ENCODE peak calls at places on chromosome 4, in six cellular contexts. Q is colonic mucosa, M is neuronal stem cell, U is SK-N-SH, G is Caco-2, L is left ventricle myocardium inferior. X is an unnamed sample.

GRCh38 chr4:144868309-144868708 is 222.4 kb downstream of the HHIP start:
- DNase-seq in Q (no peak), M (no peak), U (no peak), G (no peak), L (no peak), X (no peak)

GRCh38 chr4:59238212-59238611 is 1961.9 kb upstream of the ADGRL3 start:
- DNase-seq in Q (no peak), M (no peak), U (no peak), G (no peak), L (no peak), X (no peak)

GRCh38 chr4:154366956-154367355 is 124.6 kb downstream of the DCHS2 start:
- DNase-seq in Q (no peak), M (no peak), U (no peak), G (no peak), L (no peak), X (no peak)

GRCh38 chr4:44194365-44194764 is 254.2 kb downstream of the KCTD8 start:
- DNase-seq in Q (no peak), M (no peak), U (no peak), G (no peak), L (no peak), X (no peak)

GRCh38 chr4:32133734-32134133 is 1413.6 kb downstream of the PCDH7 start:
- DNase-seq in Q (no peak), M (peak; percentile 24), U (no peak), G (no peak), L (no peak), X (no peak)

GRCh38 chr4:108849611-108850406 is 87.0 kb upstream of the ETNPPL start:
- DNase-seq in Q (no peak), M (no peak), U (no peak), G (no peak), L (no peak), X (no peak)

GRCh38 chr4:5638976-5639375 is 69.4 kb downstream of the EVC2 start:
- DNase-seq in Q (no peak), M (no peak), U (no peak), G (no peak), L (no peak), X (no peak)

GRCh38 chr4:98928505-98929340 is at the start of gene EIF4E:
- DNase-seq in Q (peak; percentile 97), M (peak; percentile 93), U (peak; percentile 92), G (peak; percentile 99), L (peak; percentile 97), X (peak; percentile 94)

GRCh38 chr4:104532677-104533076 is 38.0 kb upstream of the CXXC4 start:
- DNase-seq in Q (no peak), M (no peak), U (no peak), G (no peak), L (no peak), X (no peak)

GRCh38 chr4:114807759-114808404 is 209.3 kb downstream of the UGT8 start:
- DNase-seq in Q (peak; percentile 21), M (peak; percentile 44), U (peak; percentile 38), G (peak; percentile 51), L (no peak), X (peak; percentile 57)

GRCh38 chr4:10762541-10762940 is 78.0 kb upstream of the CLNK start:
- DNase-seq in Q (no peak), M (peak; percentile 18), U (no peak), G (no peak), L (no peak), X (no peak)

GRCh38 chr4:6516762-6517161 is 44.3 kb upstream of the PPP2R2C start:
- DNase-seq in Q (no peak), M (no peak), U (no peak), G (no peak), L (peak; percentile 48), X (no peak)

GRCh38 chr4:83255584-83255983 is 29.0 kb downstream of the COQ2 start:
- DNase-seq in Q (no peak), M (no peak), U (no peak), G (no peak), L (no peak), X (no peak)

GRCh38 chr4:68948985-68949384 is 2.6 kb downstream of the UGT2A3 start:
- DNase-seq in Q (no peak), M (no peak), U (no peak), G (no peak), L (no peak), X (no peak)

GRCh38 chr4:147944670-147945260 is 212.9 kb downstream of the ARHGAP10 start:
- DNase-seq in Q (no peak), M (no peak), U (no peak), G (no peak), L (no peak), X (no peak)

GRCh38 chr4:41072021-41072777 is 142.1 kb downstream of the APBB2 start:
- DNase-seq in Q (no peak), M (no peak), U (no peak), G (no peak), L (no peak), X (no peak)

GRCh38 chr4:147040874-147041273 is 95.2 kb upstream of the TTC29 start:
- DNase-seq in Q (no peak), M (no peak), U (no peak), G (no peak), L (no peak), X (no peak)

GRCh38 chr4:75843596-75843995 is 58.7 kb downstream of the PPEF2 start:
- DNase-seq in Q (no peak), M (no peak), U (no peak), G (no peak), L (no peak), X (no peak)

GRCh38 chr4:95007998-95008397 is 250.2 kb downstream of the BMPR1B start:
- DNase-seq in Q (no peak), M (no peak), U (no peak), G (no peak), L (no peak), X (no peak)

GRCh38 chr4:8837181-8837811 is 34.3 kb downstream of the HMX1 start:
- DNase-seq in Q (no peak), M (peak; percentile 83), U (peak; percentile 26), G (peak; percentile 23), L (no peak), X (no peak)

GRCh38 chr4:174467107-174467506 is 55.2 kb downstream of the HPGD start:
- DNase-seq in Q (no peak), M (no peak), U (no peak), G (no peak), L (no peak), X (no peak)

GRCh38 chr4:111632752-111633151 is 512.5 kb upstream of the FAM241A start:
- DNase-seq in Q (no peak), M (no peak), U (no peak), G (no peak), L (no peak), X (no peak)

GRCh38 chr4:1065732-1066131 is 47.6 kb downstream of the RNF212 start:
- DNase-seq in Q (no peak), M (no peak), U (no peak), G (no peak), L (no peak), X (no peak)

GRCh38 chr4:34182346-34182745 is 2062.0 kb downstream of the ARAP2 start:
- DNase-seq in Q (no peak), M (no peak), U (no peak), G (no peak), L (no peak), X (no peak)

GRCh38 chr4:148779771-148780170 is 337.6 kb upstream of the NR3C2 start:
- DNase-seq in Q (peak; percentile 64), M (no peak), U (no peak), G (peak; percentile 40), L (no peak), X (no peak)

GRCh38 chr4:3833326-3833989 is 67.3 kb downstream of the ADRA2C start:
- DNase-seq in Q (no peak), M (no peak), U (no peak), G (no peak), L (peak; percentile 5), X (no peak)
- H3K27me3 ChIP-seq in Q (no peaks in the 10 kb centered on the region), M (peaks cover 42% of the 10 kb centered on the region), U (no peaks in the 10 kb centered on the region), G (no peaks in the 10 kb centered on the region), L (peaks cover 81% of the 10 kb centered on the region), X (no peaks in the 10 kb centered on the region)

GRCh38 chr4:38034986-38035882 is 75.0 kb downstream of the PTTG2 start:
- DNase-seq in Q (peak; percentile 55), M (peak; percentile 40), U (peak; percentile 59), G (no peak), L (no peak), X (peak; percentile 9)

GRCh38 chr4:38026138-38026740 is 66.0 kb downstream of the PTTG2 start:
- DNase-seq in Q (no peak), M (no peak), U (no peak), G (no peak), L (no peak), X (no peak)

GRCh38 chr4:38028556-38028955 is 68.4 kb downstream of the PTTG2 start:
- DNase-seq in Q (no peak), M (no peak), U (no peak), G (no peak), L (no peak), X (no peak)

GRCh38 chr4:38025665-38026064 is 65.5 kb downstream of the PTTG2 start:
- DNase-seq in Q (no peak), M (no peak), U (no peak), G (no peak), L (no peak), X (no peak)

DNA sequence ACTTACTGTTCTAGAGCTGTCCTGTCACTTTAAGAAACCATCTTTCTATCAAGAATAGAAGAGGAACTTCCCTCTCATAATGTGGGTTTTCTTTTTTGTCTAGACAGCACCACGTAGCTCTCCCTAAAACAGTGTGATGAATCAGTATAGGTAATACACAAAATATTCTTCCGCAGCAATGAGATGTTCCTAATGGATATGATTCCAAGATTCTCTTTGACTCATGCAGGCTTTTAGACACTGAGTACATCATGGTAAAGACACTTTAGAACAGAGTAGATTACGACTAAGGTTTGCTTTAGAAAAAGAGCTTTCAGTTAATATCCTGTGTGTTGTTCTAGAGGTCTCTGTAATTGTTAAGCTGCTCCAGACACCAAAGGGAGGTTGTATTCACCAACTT is 69.8 kb downstream of the PTTG2 start:
- DNase-seq in Q (no peak), M (no peak), U (no peak), G (no peak), L (no peak), X (no peak)
- H3K4me1 ChIP-seq in Q (no peaks in the 10 kb centered on the region), M (peaks cover 2% of the 10 kb centered on the region), U (no peaks in the 10 kb centered on the region), G (no peaks in the 10 kb centered on the region), L (peaks cover 19% of the 10 kb centered on the region), X (no peaks in the 10 kb centered on the region)

GRCh38 chr4:26731342-26731741 is 129.3 kb upstream of the STIM2 start:
- DNase-seq in Q (no peak), M (no peak), U (no peak), G (no peak), L (no peak), X (no peak)

GRCh38 chr4:26729027-26729426 is 131.6 kb upstream of the STIM2 start:
- DNase-seq in Q (no peak), M (no peak), U (no peak), G (peak; percentile 39), L (no peak), X (no peak)

GRCh38 chr4:26736621-26737020 is 124.0 kb upstream of the STIM2 start:
- DNase-seq in Q (no peak), M (no peak), U (no peak), G (no peak), L (no peak), X (no peak)

GRCh38 chr4:26729547-26729946 is 131.1 kb upstream of the STIM2 start:
- DNase-seq in Q (no peak), M (no peak), U (no peak), G (no peak), L (no peak), X (no peak)

GRCh38 chr4:26732356-26732755 is 128.3 kb upstream of the STIM2 start:
- DNase-seq in Q (no peak), M (no peak), U (no peak), G (no peak), L (no peak), X (no peak)
- H3K4me3 ChIP-seq in Q (no peak overlapping the region), M (no peak overlapping the region), U (no peak overlapping the region), G (no peak overlapping the region), L (no peak overlapping the region), X (no peak overlapping the region)

GRCh38 chr4:7808181-7808580 is 131.5 kb downstream of the AFAP1 start:
- DNase-seq in Q (no peak), M (no peak), U (no peak), G (no peak), L (no peak), X (no peak)
- H3K27me3 ChIP-seq in Q (no peaks in the 10 kb centered on the region), M (no peaks in the 10 kb centered on the region), U (no peaks in the 10 kb centered on the region), G (no peaks in the 10 kb centered on the region), L (no peaks in the 10 kb centered on the region), X (no peaks in the 10 kb centered on the region)

X was measured in iPS DF 6.9.